ENCODE peak calls at places on chromosomes 11 and 22, in nine cellular contexts. I, V, Y, L, P, F, Z, J and E are unnamed samples.

GRCh38 chr11:76074178-76075112 is 131.9 kb downstream of the WNT11 start:
- DNase-seq in V (no peak), I (no peak), P (no peak), Z (no peak), F (no peak), L (no peak), Y (peak; percentile 67), J (no peak), E (no peak)

GRCh38 chr11:8382436-8383053 is 118.9 kb upstream of the LMO1 start:
- DNase-seq in P (no peak), I (no peak), J (peak; percentile 60), Y (no peak), F (peak; percentile 34), Z (no peak), L (no peak), V (no peak), E (no peak)

GRCh38 chr11:99098751-99099150 is 78.0 kb downstream of the CNTN5 start:
- DNase-seq in F (no peak), I (no peak), Y (no peak), V (no peak), J (no peak), L (no peak), Z (no peak), P (no peak), E (no peak)

GRCh38 chr11:15499684-15500083 is 385.0 kb downstream of the INSC start:
- DNase-seq in P (no peak), I (no peak), J (no peak), F (no peak), Y (no peak), Z (no peak), V (no peak), L (no peak), E (no peak)

GRCh38 chr11:420054-420910 is 5.5 kb upstream of the SIGIRR start:
- DNase-seq in P (no peak), L (peak; percentile 12), I (no peak), F (no peak), Z (no peak), J (no peak), V (no peak), Y (no peak), E (no peak)

GRCh38 chr22:45036154-45036553 is 26.3 kb upstream of the PHF21B start:
- DNase-seq in J (no peak), F (peak; percentile 16), Z (no peak), I (no peak), P (no peak), Y (peak; percentile 19), V (no peak), L (no peak), E (no peak)

GRCh38 chr11:121340010-121340580 is 47.5 kb downstream of the SC5D start:
- DNase-seq in V (no peak), P (no peak), J (no peak), F (no peak), Y (no peak), I (no peak), Z (no peak), L (no peak), E (no peak)

GRCh38 chr11:2892215-2893020 is 6.8 kb upstream of the CDKN1C start:
- DNase-seq in J (no peak), Z (peak; percentile 50), P (peak; percentile 83), V (peak; percentile 54), F (no peak), I (peak; percentile 73), L (no peak), Y (peak; percentile 49), E (no peak)

GRCh38 chr11:125372911-125373310 is 123.2 kb downstream of the FEZ1 start:
- DNase-seq in Z (no peak), L (no peak), J (no peak), Y (no peak), F (no peak), V (no peak), P (no peak), I (no peak), E (no peak)

GRCh38 chr11:32987851-32988250 is 27.8 kb upstream of the DEPDC7 start:
- DNase-seq in F (no peak), P (no peak), Y (no peak), V (no peak), L (no peak), J (no peak), Z (no peak), I (no peak), E (no peak)
- TF ChIP-seq CTCF in F (no peak), P (no peak), Y (no peak), V (no peak), L (no peak), J (no peak), Z (no peak), I (no peak), E (no peak)

DNA sequence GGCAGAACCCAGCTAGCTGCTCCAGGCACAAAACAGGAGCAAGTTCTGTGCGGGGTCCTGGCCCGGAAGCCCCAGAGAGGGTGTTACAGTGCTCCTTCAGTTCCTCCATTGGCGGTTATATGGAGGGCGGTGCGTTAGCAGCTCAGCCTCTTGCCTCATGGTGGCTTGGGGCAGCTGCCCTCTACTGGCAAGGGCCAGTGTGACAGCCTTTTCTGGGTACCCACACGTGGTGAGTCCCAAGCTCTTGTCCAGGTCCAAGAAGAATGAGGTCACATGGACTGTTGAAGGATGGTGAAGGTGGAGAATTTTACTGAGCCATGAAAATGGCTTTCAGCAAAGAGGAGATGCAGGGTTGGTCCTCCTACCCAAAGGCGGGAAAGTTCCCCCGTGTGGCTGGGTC is 100.5 kb downstream of the WT1 start:
- DNase-seq in Z (no peak), J (no peak), L (no peak), P (no peak), Y (no peak), I (peak; percentile 4), F (no peak), V (no peak), E (no peak)
- TF ChIP-seq CTCF in Z (peak; percentile 23), J (peak; percentile 41), L (no peak), P (no peak), Y (peak; percentile 19), I (peak; percentile 22), F (no peak), V (peak; percentile 18), E (peak; percentile 58)

GRCh38 chr22:46797355-46797754 is 34.9 kb downstream of the TBC1D22A start:
- DNase-seq in Y (peak; percentile 10), L (no peak), V (no peak), I (peak; percentile 19), J (peak; percentile 39), P (no peak), Z (no peak), F (no peak), E (no peak)
- TF ChIP-seq CTCF in Y (peak; percentile 19), L (no peak), V (peak; percentile 28), I (no peak), J (peak; percentile 61), P (no peak), Z (no peak), F (peak; percentile 39), E (peak; percentile 47)

GRCh38 chr11:72707032-72707431 is 32.8 kb upstream of the PDE2A start:
- DNase-seq in F (no peak), L (no peak), I (no peak), Z (no peak), P (no peak), V (no peak), J (no peak), Y (no peak), E (no peak)
- TF ChIP-seq CTCF in F (no peak), L (no peak), I (no peak), Z (no peak), P (no peak), V (no peak), J (no peak), Y (no peak), E (no peak)

GRCh38 chr22:39384750-39385480 is 14.7 kb upstream of the TAB1 start:
- DNase-seq in F (no peak), I (peak; percentile 37), P (no peak), V (no peak), J (no peak), L (no peak), Z (no peak), Y (no peak), E (no peak)
- TF ChIP-seq CTCF in F (peak; percentile 45), I (peak; percentile 37), P (peak; percentile 40), V (peak; percentile 48), J (peak; percentile 2), L (peak; percentile 22), Z (no peak), Y (peak; percentile 37), E (peak; percentile 58)

DNA sequence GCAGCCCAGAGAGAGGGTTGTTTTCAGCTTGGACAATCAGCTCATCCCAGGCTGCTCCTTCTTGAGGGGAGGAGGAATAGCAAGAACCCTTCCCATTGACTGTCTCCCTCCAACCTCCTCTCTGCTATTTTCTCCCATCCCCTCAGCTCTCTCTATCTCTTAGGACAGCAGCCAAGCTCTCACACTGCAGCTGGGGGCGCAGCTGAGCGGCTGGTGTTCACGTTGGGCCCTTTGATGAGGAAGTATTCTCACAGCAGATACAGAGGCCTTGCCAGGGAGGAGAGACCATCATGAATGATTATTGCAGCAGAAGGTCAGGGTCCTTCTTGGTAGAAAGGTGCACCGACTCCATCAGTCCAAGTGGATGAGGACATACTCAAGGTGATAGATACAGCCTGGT is 26.5 kb upstream of the CADM1 start:
- DNase-seq in Z (no peak), P (no peak), F (no peak), Y (no peak), I (no peak), J (no peak), V (no peak), L (no peak), E (no peak)
- TF ChIP-seq CTCF in Z (no peak), P (peak; percentile 22), F (peak; percentile 10), Y (no peak), I (no peak), J (no peak), V (no peak), L (no peak), E (no peak)